ENCODE peak calls at places on chromosomes 16 and 17, in six cellular contexts. One of them, this sample, is unnamed.

GRCh38 chr16:6684076-6684673 is 648.5 kb upstream of the RBFOX1 start:
- DNase-seq in uterus: no peak
- DNase-seq in Peyer's patch: no peak
- DNase-seq in adrenal gland: peak; percentile 20
- DNase-seq in tibial nerve: no peak
- DNase-seq in ovary: no peak
- DNase-seq in this sample: no peak

GRCh38 chr16:20628213-20628612 is 52.0 kb upstream of the ACSM2B start:
- DNase-seq in Peyer's patch: no peak
- DNase-seq in uterus: no peak
- DNase-seq in adrenal gland: no peak
- DNase-seq in tibial nerve: no peak
- DNase-seq in ovary: no peak
- DNase-seq in this sample: no peak

GRCh38 chr17:43844241-43844640 is 2.7 kb upstream of the CD300LG start:
- DNase-seq in adrenal gland: no peak
- DNase-seq in uterus: no peak
- DNase-seq in ovary: no peak
- DNase-seq in Peyer's patch: no peak
- DNase-seq in tibial nerve: no peak
- DNase-seq in this sample: no peak

GRCh38 chr16:14007460-14007859 is 63.7 kb upstream of the MRTFB start:
- DNase-seq in adrenal gland: no peak
- DNase-seq in ovary: no peak
- DNase-seq in uterus: no peak
- DNase-seq in tibial nerve: no peak
- DNase-seq in Peyer's patch: no peak
- DNase-seq in this sample: no peak

GRCh38 chr17:10314332-10314731 is 58.5 kb downstream of the MYH13 start:
- DNase-seq in ovary: no peak
- DNase-seq in adrenal gland: no peak
- DNase-seq in Peyer's patch: no peak
- DNase-seq in uterus: no peak
- DNase-seq in tibial nerve: no peak
- DNase-seq in this sample: no peak

GRCh38 chr17:82896071-82897000 is 56.5 kb upstream of the ZNF750 start:
- DNase-seq in adrenal gland: no peak
- DNase-seq in uterus: no peak
- DNase-seq in Peyer's patch: no peak
- DNase-seq in tibial nerve: no peak
- DNase-seq in ovary: no peak
- DNase-seq in this sample: no peak

GRCh38 chr16:59698341-59698979 is 964.3 kb upstream of the GOT2 start:
- DNase-seq in Peyer's patch: no peak
- DNase-seq in adrenal gland: no peak
- DNase-seq in tibial nerve: no peak
- DNase-seq in ovary: no peak
- DNase-seq in uterus: no peak
- DNase-seq in this sample: no peak

GRCh38 chr17:51012538-51012937 is 108.1 kb downstream of the SPAG9 start:
- DNase-seq in adrenal gland: no peak
- DNase-seq in ovary: no peak
- DNase-seq in tibial nerve: no peak
- DNase-seq in uterus: no peak
- DNase-seq in Peyer's patch: no peak
- DNase-seq in this sample: no peak

GRCh38 chr17:14119546-14119945 is 50.2 kb downstream of the COX10 start:
- DNase-seq in tibial nerve: no peak
- DNase-seq in uterus: no peak
- DNase-seq in ovary: no peak
- DNase-seq in adrenal gland: no peak
- DNase-seq in Peyer's patch: no peak
- DNase-seq in this sample: no peak

GRCh38 chr17:41547921-41548843 is 20.1 kb upstream of the KRT19 start:
- DNase-seq in uterus: peak; percentile 93
- DNase-seq in ovary: peak; percentile 81
- DNase-seq in tibial nerve: no peak
- DNase-seq in adrenal gland: peak; percentile 70
- DNase-seq in Peyer's patch: no peak
- DNase-seq in this sample: no peak

GRCh38 chr16:10001258-10001785 is 180.9 kb downstream of the GRIN2A start:
- DNase-seq in Peyer's patch: no peak
- DNase-seq in adrenal gland: no peak
- DNase-seq in tibial nerve: no peak
- DNase-seq in ovary: no peak
- DNase-seq in uterus: no peak
- DNase-seq in this sample: no peak
- TF ChIP-seq POLR2A in Peyer's patch: no peak
- TF ChIP-seq POLR2A in adrenal gland: no peak
- TF ChIP-seq POLR2A in tibial nerve: no peak
- TF ChIP-seq POLR2A in ovary: no peak
- TF ChIP-seq POLR2A in uterus: no peak
- TF ChIP-seq POLR2A in this sample: no peak

GRCh38 chr17:76397687-76398522 is 13.5 kb downstream of the SPHK1 start:
- DNase-seq in ovary: peak; percentile 90
- DNase-seq in Peyer's patch: peak; percentile 92
- DNase-seq in adrenal gland: peak; percentile 91
- DNase-seq in tibial nerve: peak; percentile 99
- DNase-seq in uterus: peak; percentile 87
- DNase-seq in this sample: peak; percentile 95
- TF ChIP-seq POLR2A in ovary: no peak
- TF ChIP-seq POLR2A in Peyer's patch: no peak
- TF ChIP-seq POLR2A in adrenal gland: peak; percentile 16
- TF ChIP-seq POLR2A in tibial nerve: no peak
- TF ChIP-seq POLR2A in uterus: no peak
- TF ChIP-seq POLR2A in this sample: no peak

DNA sequence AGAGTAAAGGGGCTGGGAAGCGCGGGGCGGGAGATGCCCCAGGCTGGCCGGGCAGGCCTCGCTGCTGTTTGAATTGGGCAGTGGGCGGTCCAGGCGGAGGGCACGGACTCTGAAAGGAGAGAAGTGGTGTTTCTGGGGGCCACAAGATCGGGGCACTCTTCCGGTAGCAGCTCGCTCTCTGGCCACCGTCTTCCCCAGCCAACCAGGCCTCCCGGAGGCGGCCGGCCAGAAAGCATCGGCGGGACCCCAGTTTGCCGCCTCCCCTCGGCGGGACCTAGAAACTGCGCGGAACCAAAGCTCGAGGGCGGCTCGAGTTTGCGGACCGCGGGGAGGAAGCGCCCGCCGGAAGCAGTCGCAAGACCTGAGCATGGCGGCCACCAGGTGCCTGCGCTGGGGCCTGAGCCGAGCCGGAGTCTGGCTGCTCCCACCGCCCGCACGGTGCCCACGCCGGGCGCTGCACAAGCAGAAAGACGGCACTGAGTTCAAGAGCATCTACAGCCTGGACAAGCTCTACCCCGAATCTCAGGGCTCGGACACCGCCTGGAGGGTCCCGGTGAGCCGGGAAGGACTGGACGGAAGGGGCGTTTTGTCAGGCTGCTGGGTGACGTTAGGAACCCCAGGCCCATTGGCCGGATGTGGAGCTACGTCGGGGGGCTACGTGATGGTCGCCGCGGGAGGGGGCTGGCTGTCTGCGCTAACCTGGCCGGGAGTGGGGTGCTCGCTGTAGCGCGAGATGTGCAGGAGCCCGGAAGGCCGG is at the start of gene MRPL58:
- DNase-seq in tibial nerve: peak; percentile 53
- DNase-seq in adrenal gland: peak; percentile 76
- DNase-seq in Peyer's patch: peak; percentile 73
- DNase-seq in ovary: peak; percentile 80
- DNase-seq in uterus: peak; percentile 76
- DNase-seq in this sample: peak; percentile 96
- TF ChIP-seq POLR2A in tibial nerve: peak; percentile 44
- TF ChIP-seq POLR2A in adrenal gland: peak; percentile 43
- TF ChIP-seq POLR2A in Peyer's patch: no peak
- TF ChIP-seq POLR2A in ovary: peak; percentile 36
- TF ChIP-seq POLR2A in uterus: no peak
- TF ChIP-seq POLR2A in this sample: no peak

DNA sequence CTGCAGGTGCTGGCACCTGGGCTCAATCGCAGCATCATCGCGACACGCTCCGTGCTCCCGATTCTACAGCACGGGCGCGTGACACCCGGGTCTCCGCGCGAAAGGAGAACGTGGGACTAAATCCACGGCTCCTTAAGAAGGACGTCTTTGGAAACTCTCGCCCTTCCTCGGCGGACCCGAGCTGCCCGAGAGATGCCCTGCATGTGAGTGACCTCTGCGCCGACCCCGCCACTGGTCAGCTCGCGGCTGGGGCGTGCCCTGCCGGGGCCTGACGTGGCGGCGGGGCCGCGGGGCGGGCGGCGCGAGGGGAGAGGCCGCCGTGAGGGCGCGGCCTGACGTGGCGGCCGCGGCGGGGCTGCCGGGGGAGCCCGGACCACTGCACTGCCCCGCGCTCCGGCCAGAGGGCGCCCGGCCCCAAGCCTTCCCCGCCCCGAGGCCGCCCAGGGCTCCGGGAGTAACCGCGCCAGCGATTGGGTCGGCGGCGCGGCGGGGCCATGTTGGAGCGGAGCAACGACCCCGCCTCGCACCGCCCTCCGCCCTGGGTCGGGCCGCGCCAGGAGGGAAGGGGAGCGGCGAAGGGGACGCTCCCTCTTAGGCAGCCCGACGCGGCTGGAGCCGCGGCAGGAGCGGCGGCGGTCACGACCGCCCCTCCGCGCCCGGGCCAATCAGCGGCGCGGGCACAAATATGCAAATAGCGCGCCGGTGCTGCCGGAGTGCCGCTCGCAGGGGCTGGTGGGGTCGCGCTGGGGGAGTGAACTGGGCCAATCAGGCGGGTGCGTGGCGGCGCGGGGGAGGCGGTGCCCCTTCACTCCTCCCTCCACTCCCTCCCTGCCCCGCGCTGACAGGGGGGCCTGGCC is 75.6 kb downstream of the CHD9 start:
- DNase-seq in uterus: peak; percentile 96
- DNase-seq in Peyer's patch: peak; percentile 94
- DNase-seq in adrenal gland: peak; percentile 97
- DNase-seq in ovary: peak; percentile 94
- DNase-seq in tibial nerve: peak; percentile 85
- DNase-seq in this sample: peak; percentile 99
- TF ChIP-seq POLR2A in uterus: no peak
- TF ChIP-seq POLR2A in Peyer's patch: peak; percentile 56
- TF ChIP-seq POLR2A in adrenal gland: no peak
- TF ChIP-seq POLR2A in ovary: peak; percentile 22
- TF ChIP-seq POLR2A in tibial nerve: peak; percentile 43
- TF ChIP-seq POLR2A in this sample: no peak

GRCh38 chr17:17737938-17738894 is 57.0 kb downstream of the RAI1 start:
- DNase-seq in uterus: no peak
- DNase-seq in tibial nerve: no peak
- DNase-seq in Peyer's patch: peak; percentile 24
- DNase-seq in adrenal gland: no peak
- DNase-seq in ovary: peak; percentile 60
- DNase-seq in this sample: no peak
- TF ChIP-seq POLR2A in uterus: no peak
- TF ChIP-seq POLR2A in tibial nerve: no peak
- TF ChIP-seq POLR2A in Peyer's patch: no peak
- TF ChIP-seq POLR2A in adrenal gland: no peak
- TF ChIP-seq POLR2A in ovary: no peak
- TF ChIP-seq POLR2A in this sample: no peak

This sample was measured in spleen.